ENCODE peak calls at places on chromosomes 6 and 20, in six cellular contexts. E is GM23248, T is aorta, K is midbrain, G is HEK293T, C is left lung. J is an unnamed sample.
A peak's percentile ranks its signal among the peaks of the same experiment; 100 is the strongest.

GRCh38 chr20:60334936-60335335 is 376.7 kb downstream of the CDH26 start:
- DNase-seq in E (no peak), T (no peak), K (no peak), G (no peak), C (no peak), J (no peak)

GRCh38 chr6:446418-447366 is 55.1 kb downstream of the IRF4 start:
- DNase-seq in E (peak; percentile 50), T (no peak), K (no peak), G (no peak), C (peak; percentile 23), J (no peak)

GRCh38 chr20:45014671-45015415 is 48.5 kb downstream of the STK4 start:
- DNase-seq in E (peak; percentile 78), T (no peak), K (no peak), G (no peak), C (no peak), J (no peak)

GRCh38 chr6:113632220-113632864 is 224.8 kb upstream of the MARCKS start:
- DNase-seq in E (peak; percentile 89), T (peak; percentile 71), K (no peak), G (no peak), C (peak; percentile 41), J (no peak)

GRCh38 chr20:327946-328563 is 2.7 kb downstream of the SOX12 start:
- DNase-seq in E (peak; percentile 48), T (no peak), K (no peak), G (no peak), C (no peak), J (no peak)

GRCh38 chr6:166025149-166025898 is 142.3 kb downstream of the TBXT start:
- DNase-seq in E (peak; percentile 91), T (no peak), K (no peak), G (no peak), C (no peak), J (peak; percentile 52)

GRCh38 chr20:2237059-2237458 is 58.7 kb upstream of the TGM3 start:
- DNase-seq in E (peak; percentile 99), T (peak; percentile 58), K (peak; percentile 0), G (no peak), C (peak; percentile 35), J (no peak)

GRCh38 chr20:14207591-14207990 is 129.8 kb downstream of the FLRT3 start:
- DNase-seq in E (no peak), T (no peak), K (no peak), G (no peak), C (no peak), J (no peak)

GRCh38 chr20:45020236-45020886 is 54.0 kb downstream of the STK4 start:
- DNase-seq in E (no peak), T (no peak), K (no peak), G (no peak), C (no peak), J (no peak)

GRCh38 chr6:3575166-3575565 is 118.3 kb upstream of the SLC22A23 start:
- DNase-seq in E (no peak), T (no peak), K (no peak), G (no peak), C (no peak), J (no peak)

GRCh38 chr6:20755631-20756030 is 221.4 kb downstream of the CDKAL1 start:
- DNase-seq in E (peak; percentile 21), T (no peak), K (no peak), G (no peak), C (no peak), J (no peak)

GRCh38 chr6:32967151-32968091 is 973 bp upstream of the BRD2 start:
- DNase-seq in E (peak; percentile 58), T (no peak), K (peak; percentile 69), G (no peak), C (no peak), J (peak; percentile 83)

GRCh38 chr6:142698751-142699150 is 246.2 kb downstream of the HIVEP2 start:
- DNase-seq in E (no peak), T (no peak), K (no peak), G (peak; percentile 44), C (no peak), J (no peak)

GRCh38 chr20:42277203-42277602 is 659.0 kb upstream of the CHD6 start:
- DNase-seq in E (no peak), T (no peak), K (peak; percentile 34), G (no peak), C (no peak), J (no peak)

GRCh38 chr6:144150673-144151009 is 324 bp downstream of the STX11 start:
- DNase-seq in E (peak; percentile 56), T (no peak), K (no peak), G (peak; percentile 70), C (no peak), J (no peak)

GRCh38 chr20:63946986-63947637 is 9.1 kb downstream of the UCKL1 start:
- DNase-seq in E (no peak), T (no peak), K (no peak), G (no peak), C (no peak), J (no peak)

GRCh38 chr6:121620002-121620740 is 184.7 kb downstream of the GJA1 start:
- DNase-seq in E (no peak), T (no peak), K (no peak), G (no peak), C (no peak), J (no peak)

GRCh38 chr20:1101533-1101932 is 16.9 kb upstream of the PSMF1 start:
- DNase-seq in E (no peak), T (no peak), K (no peak), G (no peak), C (no peak), J (no peak)

GRCh38 chr6:71887006-71887743 is 825 bp downstream of the RIMS1 start:
- DNase-seq in E (peak; percentile 38), T (no peak), K (no peak), G (no peak), C (no peak), J (peak; percentile 57)

GRCh38 chr6:105488521-105489212 is 85.8 kb upstream of the PREP start:
- DNase-seq in E (no peak), T (no peak), K (no peak), G (no peak), C (peak; percentile 40), J (no peak)

GRCh38 chr6:99349620-99350141 is at the start of gene FAXC:
- DNase-seq in E (peak; percentile 52), T (peak; percentile 50), K (peak; percentile 51), G (peak; percentile 66), C (peak; percentile 52), J (peak; percentile 77)

GRCh38 chr6:3813150-3813780 is 35.9 kb upstream of the FAM50B start:
- DNase-seq in E (peak; percentile 80), T (peak; percentile 77), K (no peak), G (peak; percentile 21), C (no peak), J (no peak)

J was measured in cerebellum.